ENCODE peak calls at places on chromosomes 13 and 19, in four cellular contexts. D, W, O and C are unnamed samples.

GRCh38 chr19:57512845-57513244 is 13.1 kb downstream of the ZNF773 start:
- DNase-seq in D (no peak), W (no peak), O (no peak), C (no peak)

GRCh38 chr19:52991484-52991883 is 22.2 kb upstream of the ERVV-1 start:
- DNase-seq in D (no peak), W (no peak), O (no peak), C (no peak)

GRCh38 chr19:32646556-32646955 is 28.4 kb downstream of the ANKRD27 start:
- DNase-seq in D (no peak), W (no peak), O (no peak), C (no peak)

GRCh38 chr13:31945202-31945978 is 86.2 kb upstream of the FRY start:
- DNase-seq in D (no peak), W (no peak), O (no peak), C (no peak)

GRCh38 chr13:112638919-112639318 is 50.9 kb upstream of the ATP11A start:
- DNase-seq in D (no peak), W (no peak), O (no peak), C (no peak)

GRCh38 chr13:112417079-112417478 is 40.9 kb downstream of the SPACA7 start:
- DNase-seq in D (no peak), W (no peak), O (no peak), C (no peak)

GRCh38 chr13:37797606-37798005 is 72.0 kb downstream of the TRPC4 start:
- DNase-seq in D (no peak), W (no peak), O (no peak), C (no peak)

GRCh38 chr19:22976248-22976647 is 26.7 kb downstream of the ZNF728 start:
- DNase-seq in D (no peak), W (no peak), O (no peak), C (no peak)

GRCh38 chr19:30245401-30246039 is 126.7 kb upstream of the ZNF536 start:
- DNase-seq in D (no peak), W (no peak), O (no peak), C (no peak)

GRCh38 chr19:16068696-16069259 is 7.5 kb upstream of the TPM4 start:
- DNase-seq in D (no peak), W (no peak), O (no peak), C (no peak)

GRCh38 chr19:47005873-47006272 is 13.8 kb upstream of the NPAS1 start:
- DNase-seq in D (peak; percentile 10), W (peak; percentile 33), O (no peak), C (no peak)

GRCh38 chr19:4547303-4548237 is 7.7 kb upstream of the LRG1 start:
- DNase-seq in D (no peak), W (no peak), O (no peak), C (no peak)

GRCh38 chr13:106151056-106151699 is 384.3 kb downstream of the EFNB2 start:
- DNase-seq in D (peak; percentile 87), W (no peak), O (no peak), C (no peak)

GRCh38 chr19:39890755-39891551 is 43.5 kb downstream of the FCGBP start:
- DNase-seq in D (no peak), W (no peak), O (no peak), C (no peak)

GRCh38 chr13:114057131-114058050 is 75.0 kb downstream of the RASA3 start:
- DNase-seq in D (no peak), W (no peak), O (no peak), C (no peak)

GRCh38 chr13:20222553-20222952 is 9.6 kb downstream of the GJB6 start:
- DNase-seq in D (no peak), W (no peak), O (no peak), C (no peak)

GRCh38 chr13:68304287-68304893 is 1074.3 kb upstream of the PCDH9 start:
- DNase-seq in D (peak; percentile 1), W (peak; percentile 43), O (no peak), C (no peak)

GRCh38 chr19:29961311-29961710 is 19.3 kb downstream of the URI1 start:
- DNase-seq in D (no peak), W (no peak), O (no peak), C (no peak)

GRCh38 chr13:52085416-52085815 is 43.5 kb downstream of the NEK5 start:
- DNase-seq in D (no peak), W (no peak), O (no peak), C (no peak)

GRCh38 chr13:114063545-114064515 is 68.6 kb downstream of the RASA3 start:
- DNase-seq in D (no peak), W (no peak), O (peak; percentile 32), C (no peak)

GRCh38 chr13:100537486-100537885 is 51.1 kb downstream of the GGACT start:
- DNase-seq in D (no peak), W (no peak), O (no peak), C (no peak)

GRCh38 chr19:51607920-51608562 is 22.2 kb downstream of the SIGLEC5 start:
- DNase-seq in D (peak; percentile 64), W (peak; percentile 60), O (peak; percentile 88), C (peak; percentile 70)

GRCh38 chr13:20451397-20451796 is 74.3 kb downstream of the CRYL1 start:
- DNase-seq in D (no peak), W (no peak), O (no peak), C (no peak)

GRCh38 chr19:17952041-17952976 is 14.6 kb upstream of the KCNN1 start:
- DNase-seq in D (no peak), W (no peak), O (peak; percentile 71), C (peak; percentile 66)

GRCh38 chr19:1315470-1316166 is 29.9 kb downstream of the EFNA2 start:
- DNase-seq in D (peak; percentile 18), W (no peak), O (peak; percentile 86), C (peak; percentile 87)

GRCh38 chr19:48806518-48806817 is 4.4 kb downstream of the BCAT2 start:
- DNase-seq in D (no peak), W (no peak), O (peak; percentile 63), C (no peak)

GRCh38 chr13:27968316-27969072 is 621 bp downstream of the CDX2 start:
- DNase-seq in D (no peak), W (no peak), O (no peak), C (peak; percentile 82)

GRCh38 chr13:97328222-97328790 is 105.7 kb upstream of the RAP2A start:
- DNase-seq in D (no peak), W (no peak), O (no peak), C (no peak)

GRCh38 chr13:45778897-45779296 is 72.7 kb downstream of the SIAH3 start:
- DNase-seq in D (no peak), W (no peak), O (no peak), C (no peak)

GRCh38 chr13:45782327-45783045 is 69.1 kb downstream of the SIAH3 start:
- DNase-seq in D (no peak), W (no peak), O (no peak), C (no peak)

GRCh38 chr13:45779901-45780300 is 71.7 kb downstream of the SIAH3 start:
- DNase-seq in D (no peak), W (no peak), O (no peak), C (no peak)

GRCh38 chr13:45783346-45784043 is 68.1 kb downstream of the SIAH3 start:
- DNase-seq in D (no peak), W (no peak), O (no peak), C (no peak)

DNA sequence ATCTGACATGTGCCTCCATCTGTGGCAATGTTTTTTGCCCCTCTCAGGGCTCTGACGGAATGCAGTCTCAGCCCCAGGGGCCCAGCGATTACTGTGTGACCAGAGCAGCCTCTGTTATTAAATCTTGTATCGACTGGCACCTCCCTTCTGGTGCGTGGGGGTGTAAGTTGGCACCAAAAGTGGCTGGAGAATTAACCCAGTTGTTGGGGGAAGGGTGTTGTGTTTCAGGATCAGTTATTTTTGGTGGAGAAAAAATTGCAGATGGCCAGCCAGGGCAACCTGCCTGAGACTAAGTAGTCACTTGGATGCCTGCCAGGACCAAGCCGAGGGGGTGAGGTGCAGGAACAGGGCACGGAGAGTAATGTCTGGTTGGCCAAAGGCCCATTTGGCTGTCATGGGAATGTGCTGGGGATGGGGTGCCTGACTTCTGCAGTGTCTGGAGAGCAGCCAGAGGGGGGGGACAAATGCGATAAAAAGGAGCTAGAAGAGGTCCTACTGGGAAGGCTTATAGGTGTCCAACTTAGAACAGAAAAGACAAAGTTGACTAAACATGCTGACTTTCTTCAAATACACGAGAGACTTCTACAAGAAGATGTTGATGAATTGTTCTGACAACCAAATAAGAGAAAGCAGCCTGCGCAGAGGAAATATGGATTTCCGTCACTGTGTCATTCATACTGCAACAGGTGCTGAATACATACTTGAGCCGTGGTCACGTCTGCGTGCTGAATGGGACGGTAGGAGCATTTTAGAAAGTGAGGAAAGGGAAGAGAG is 69.8 kb downstream of the SIAH3 start:
- DNase-seq in D (no peak), W (no peak), O (no peak), C (no peak)
- TF ChIP-seq FOSL1 in D (no peak), W (no peak), O (no peak), C (no peak)

GRCh38 chr19:36973021-36973843 is 57.1 kb downstream of the ZNF568 start:
- DNase-seq in D (no peak), W (no peak), O (peak; percentile 18), C (no peak)
- TF ChIP-seq FOSL1 in D (no peak), W (no peak), O (no peak), C (no peak)

DNA sequence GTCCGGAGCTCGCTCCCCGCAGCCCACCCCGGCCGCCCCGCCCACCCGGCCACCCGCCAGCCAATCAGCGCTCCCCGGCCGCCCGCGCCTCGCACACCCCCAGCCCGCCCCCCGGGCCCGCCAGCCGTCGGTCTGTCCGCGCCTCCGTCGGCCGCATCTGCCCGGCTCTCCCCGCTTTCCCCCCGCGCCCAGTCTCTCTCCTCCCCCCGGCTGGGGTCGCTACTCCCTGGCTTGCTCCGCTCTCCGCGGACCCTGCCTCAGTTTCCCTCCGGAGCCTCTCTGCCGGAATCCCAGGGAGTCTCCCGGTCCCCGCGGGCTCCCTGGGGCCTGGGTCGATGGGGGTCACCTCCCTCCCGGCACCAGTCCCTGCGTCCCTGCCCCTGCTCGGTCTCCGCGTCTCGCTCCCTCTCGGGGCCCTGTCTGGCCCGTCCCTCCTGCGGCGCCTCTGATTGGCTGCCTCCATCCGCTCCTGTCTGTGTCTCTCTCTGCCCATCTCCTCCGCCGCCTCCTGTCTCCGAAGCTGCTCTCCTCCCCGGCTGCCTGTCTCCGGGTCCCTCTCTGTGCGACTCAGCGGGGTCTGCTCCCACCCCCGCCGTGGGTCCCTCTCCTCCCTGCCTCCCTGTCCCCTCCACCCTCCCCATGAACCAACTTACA is 485 bp downstream of the IL11 start:
- DNase-seq in D (no peak), W (no peak), O (peak; percentile 91), C (no peak)
- TF ChIP-seq FOSL1 in D (no peak), W (no peak), O (no peak), C (no peak)

GRCh38 chr19:33800012-33800680 is 3.5 kb downstream of the KCTD15 start:
- DNase-seq in D (no peak), W (no peak), O (no peak), C (no peak)

GRCh38 chr19:33798701-33799111 is 2.0 kb downstream of the KCTD15 start:
- DNase-seq in D (no peak), W (no peak), O (no peak), C (no peak)

GRCh38 chr19:33796164-33797100 is at the start of gene KCTD15:
- DNase-seq in D (no peak), W (no peak), O (peak; percentile 74), C (no peak)

GRCh38 chr19:33799507-33799906 is 2.8 kb downstream of the KCTD15 start:
- DNase-seq in D (no peak), W (no peak), O (no peak), C (no peak)

GRCh38 chr19:33797821-33798633 is 1.4 kb downstream of the KCTD15 start:
- DNase-seq in D (no peak), W (no peak), O (peak; percentile 76), C (peak; percentile 74)
- TF ChIP-seq FOSL1 in D (no peak), W (no peak), O (no peak), C (no peak)

GRCh38 chr13:40438999-40439797 is 227.2 kb downstream of the FOXO1 start:
- DNase-seq in D (no peak), W (no peak), O (no peak), C (no peak)
- TF ChIP-seq FOSL1 in D (no peak), W (no peak), O (no peak), C (no peak)